ENCODE peak calls at places on chromosomes 2 and 18, in nine cellular contexts. One of them, this sample, is unnamed.

GRCh38 chr2:201149064-201149820 is 33.3 kb downstream of the CFLAR start:
- ATAC-seq in left cardiac atrium: peak; percentile 41
- ATAC-seq in stimulated activated effector memory CD8-positive, alpha-beta T cell treated with anti-CD3 and anti-CD28 coated beads, Interleukin-12 subunit alpha, Interleukin-12 subunit beta, amount 100 ng/mL, for 72 hours: no peak
- ATAC-seq in T-cell: no peak
- ATAC-seq in activated B cell treated with CpG ODN at 0.5 μM for 24 hours: no peak
- ATAC-seq in Right ventricle myocardium inferior: no peak
- ATAC-seq in WTC11: peak; percentile 28
- ATAC-seq in T-helper 17 cell: no peak
- ATAC-seq in activated naive CD8-positive, alpha-beta T cell treated with anti-CD3 and anti-CD28 coated beads, Interleukin-2, amount 10 ng/mL, durations not matched to agents 7 days and 5 days: no peak
- ATAC-seq in this sample: peak; percentile 83

GRCh38 chr2:168894720-168895119 is 4.5 kb upstream of the SPC25 start:
- ATAC-seq in left cardiac atrium: no peak
- ATAC-seq in stimulated activated effector memory CD8-positive, alpha-beta T cell treated with anti-CD3 and anti-CD28 coated beads, Interleukin-12 subunit alpha, Interleukin-12 subunit beta, amount 100 ng/mL, for 72 hours: no peak
- ATAC-seq in T-cell: no peak
- ATAC-seq in activated B cell treated with CpG ODN at 0.5 μM for 24 hours: no peak
- ATAC-seq in Right ventricle myocardium inferior: no peak
- ATAC-seq in WTC11: no peak
- ATAC-seq in T-helper 17 cell: no peak
- ATAC-seq in activated naive CD8-positive, alpha-beta T cell treated with anti-CD3 and anti-CD28 coated beads, Interleukin-2, amount 10 ng/mL, durations not matched to agents 7 days and 5 days: no peak
- ATAC-seq in this sample: no peak

GRCh38 chr18:9058426-9058825 is 44.1 kb upstream of the NDUFV2 start:
- ATAC-seq in left cardiac atrium: no peak
- ATAC-seq in stimulated activated effector memory CD8-positive, alpha-beta T cell treated with anti-CD3 and anti-CD28 coated beads, Interleukin-12 subunit alpha, Interleukin-12 subunit beta, amount 100 ng/mL, for 72 hours: no peak
- ATAC-seq in T-cell: no peak
- ATAC-seq in activated B cell treated with CpG ODN at 0.5 μM for 24 hours: no peak
- ATAC-seq in Right ventricle myocardium inferior: no peak
- ATAC-seq in WTC11: no peak
- ATAC-seq in T-helper 17 cell: no peak
- ATAC-seq in activated naive CD8-positive, alpha-beta T cell treated with anti-CD3 and anti-CD28 coated beads, Interleukin-2, amount 10 ng/mL, durations not matched to agents 7 days and 5 days: no peak
- ATAC-seq in this sample: no peak

GRCh38 chr18:68568364-68568763 is 146.5 kb downstream of the TMX3 start:
- ATAC-seq in left cardiac atrium: no peak
- ATAC-seq in stimulated activated effector memory CD8-positive, alpha-beta T cell treated with anti-CD3 and anti-CD28 coated beads, Interleukin-12 subunit alpha, Interleukin-12 subunit beta, amount 100 ng/mL, for 72 hours: no peak
- ATAC-seq in T-cell: no peak
- ATAC-seq in activated B cell treated with CpG ODN at 0.5 μM for 24 hours: no peak
- ATAC-seq in Right ventricle myocardium inferior: no peak
- ATAC-seq in WTC11: no peak
- ATAC-seq in T-helper 17 cell: no peak
- ATAC-seq in activated naive CD8-positive, alpha-beta T cell treated with anti-CD3 and anti-CD28 coated beads, Interleukin-2, amount 10 ng/mL, durations not matched to agents 7 days and 5 days: no peak
- ATAC-seq in this sample: no peak

GRCh38 chr2:203636896-203637818 is 69.3 kb upstream of the CD28 start:
- ATAC-seq in left cardiac atrium: peak; percentile 73
- ATAC-seq in stimulated activated effector memory CD8-positive, alpha-beta T cell treated with anti-CD3 and anti-CD28 coated beads, Interleukin-12 subunit alpha, Interleukin-12 subunit beta, amount 100 ng/mL, for 72 hours: peak; percentile 57
- ATAC-seq in T-cell: no peak
- ATAC-seq in activated B cell treated with CpG ODN at 0.5 μM for 24 hours: no peak
- ATAC-seq in Right ventricle myocardium inferior: peak; percentile 88
- ATAC-seq in WTC11: peak; percentile 61
- ATAC-seq in T-helper 17 cell: no peak
- ATAC-seq in activated naive CD8-positive, alpha-beta T cell treated with anti-CD3 and anti-CD28 coated beads, Interleukin-2, amount 10 ng/mL, durations not matched to agents 7 days and 5 days: peak; percentile 63
- ATAC-seq in this sample: no peak

GRCh38 chr18:21267370-21267769 is 25.3 kb downstream of the GREB1L start:
- ATAC-seq in left cardiac atrium: no peak
- ATAC-seq in stimulated activated effector memory CD8-positive, alpha-beta T cell treated with anti-CD3 and anti-CD28 coated beads, Interleukin-12 subunit alpha, Interleukin-12 subunit beta, amount 100 ng/mL, for 72 hours: no peak
- ATAC-seq in T-cell: no peak
- ATAC-seq in activated B cell treated with CpG ODN at 0.5 μM for 24 hours: no peak
- ATAC-seq in Right ventricle myocardium inferior: no peak
- ATAC-seq in WTC11: no peak
- ATAC-seq in T-helper 17 cell: no peak
- ATAC-seq in activated naive CD8-positive, alpha-beta T cell treated with anti-CD3 and anti-CD28 coated beads, Interleukin-2, amount 10 ng/mL, durations not matched to agents 7 days and 5 days: no peak
- ATAC-seq in this sample: no peak

GRCh38 chr2:41851554-41851953 is 196.3 kb upstream of the PKDCC start:
- ATAC-seq in left cardiac atrium: no peak
- ATAC-seq in stimulated activated effector memory CD8-positive, alpha-beta T cell treated with anti-CD3 and anti-CD28 coated beads, Interleukin-12 subunit alpha, Interleukin-12 subunit beta, amount 100 ng/mL, for 72 hours: no peak
- ATAC-seq in T-cell: no peak
- ATAC-seq in activated B cell treated with CpG ODN at 0.5 μM for 24 hours: no peak
- ATAC-seq in Right ventricle myocardium inferior: no peak
- ATAC-seq in WTC11: no peak
- ATAC-seq in T-helper 17 cell: no peak
- ATAC-seq in activated naive CD8-positive, alpha-beta T cell treated with anti-CD3 and anti-CD28 coated beads, Interleukin-2, amount 10 ng/mL, durations not matched to agents 7 days and 5 days: no peak
- ATAC-seq in this sample: no peak

GRCh38 chr2:159905901-159906300 is 107.9 kb upstream of the CD302 start:
- ATAC-seq in left cardiac atrium: no peak
- ATAC-seq in stimulated activated effector memory CD8-positive, alpha-beta T cell treated with anti-CD3 and anti-CD28 coated beads, Interleukin-12 subunit alpha, Interleukin-12 subunit beta, amount 100 ng/mL, for 72 hours: no peak
- ATAC-seq in T-cell: no peak
- ATAC-seq in activated B cell treated with CpG ODN at 0.5 μM for 24 hours: no peak
- ATAC-seq in Right ventricle myocardium inferior: no peak
- ATAC-seq in WTC11: no peak
- ATAC-seq in T-helper 17 cell: no peak
- ATAC-seq in activated naive CD8-positive, alpha-beta T cell treated with anti-CD3 and anti-CD28 coated beads, Interleukin-2, amount 10 ng/mL, durations not matched to agents 7 days and 5 days: no peak
- ATAC-seq in this sample: no peak

GRCh38 chr18:12768622-12769021 is 65.8 kb downstream of the PSMG2 start:
- ATAC-seq in left cardiac atrium: no peak
- ATAC-seq in stimulated activated effector memory CD8-positive, alpha-beta T cell treated with anti-CD3 and anti-CD28 coated beads, Interleukin-12 subunit alpha, Interleukin-12 subunit beta, amount 100 ng/mL, for 72 hours: peak; percentile 35
- ATAC-seq in T-cell: no peak
- ATAC-seq in activated B cell treated with CpG ODN at 0.5 μM for 24 hours: no peak
- ATAC-seq in Right ventricle myocardium inferior: no peak
- ATAC-seq in WTC11: no peak
- ATAC-seq in T-helper 17 cell: no peak
- ATAC-seq in activated naive CD8-positive, alpha-beta T cell treated with anti-CD3 and anti-CD28 coated beads, Interleukin-2, amount 10 ng/mL, durations not matched to agents 7 days and 5 days: no peak
- ATAC-seq in this sample: peak; percentile 22

GRCh38 chr2:198084136-198084535 is 279.7 kb downstream of the PLCL1 start:
- ATAC-seq in left cardiac atrium: no peak
- ATAC-seq in stimulated activated effector memory CD8-positive, alpha-beta T cell treated with anti-CD3 and anti-CD28 coated beads, Interleukin-12 subunit alpha, Interleukin-12 subunit beta, amount 100 ng/mL, for 72 hours: no peak
- ATAC-seq in T-cell: no peak
- ATAC-seq in activated B cell treated with CpG ODN at 0.5 μM for 24 hours: no peak
- ATAC-seq in Right ventricle myocardium inferior: no peak
- ATAC-seq in WTC11: no peak
- ATAC-seq in T-helper 17 cell: no peak
- ATAC-seq in activated naive CD8-positive, alpha-beta T cell treated with anti-CD3 and anti-CD28 coated beads, Interleukin-2, amount 10 ng/mL, durations not matched to agents 7 days and 5 days: no peak
- ATAC-seq in this sample: no peak

GRCh38 chr2:75428627-75429026 is 132.1 kb downstream of the EVA1A start:
- ATAC-seq in left cardiac atrium: no peak
- ATAC-seq in stimulated activated effector memory CD8-positive, alpha-beta T cell treated with anti-CD3 and anti-CD28 coated beads, Interleukin-12 subunit alpha, Interleukin-12 subunit beta, amount 100 ng/mL, for 72 hours: no peak
- ATAC-seq in T-cell: no peak
- ATAC-seq in activated B cell treated with CpG ODN at 0.5 μM for 24 hours: no peak
- ATAC-seq in Right ventricle myocardium inferior: no peak
- ATAC-seq in WTC11: no peak
- ATAC-seq in T-helper 17 cell: no peak
- ATAC-seq in activated naive CD8-positive, alpha-beta T cell treated with anti-CD3 and anti-CD28 coated beads, Interleukin-2, amount 10 ng/mL, durations not matched to agents 7 days and 5 days: no peak
- ATAC-seq in this sample: no peak

GRCh38 chr2:55490554-55490953 is 29.0 kb upstream of the CFAP36 start:
- ATAC-seq in left cardiac atrium: no peak
- ATAC-seq in stimulated activated effector memory CD8-positive, alpha-beta T cell treated with anti-CD3 and anti-CD28 coated beads, Interleukin-12 subunit alpha, Interleukin-12 subunit beta, amount 100 ng/mL, for 72 hours: no peak
- ATAC-seq in T-cell: no peak
- ATAC-seq in activated B cell treated with CpG ODN at 0.5 μM for 24 hours: no peak
- ATAC-seq in Right ventricle myocardium inferior: peak; percentile 69
- ATAC-seq in WTC11: peak; percentile 87
- ATAC-seq in T-helper 17 cell: no peak
- ATAC-seq in activated naive CD8-positive, alpha-beta T cell treated with anti-CD3 and anti-CD28 coated beads, Interleukin-2, amount 10 ng/mL, durations not matched to agents 7 days and 5 days: no peak
- ATAC-seq in this sample: no peak

GRCh38 chr2:173858297-173858731 is 106.9 kb downstream of the SP3 start:
- ATAC-seq in left cardiac atrium: no peak
- ATAC-seq in stimulated activated effector memory CD8-positive, alpha-beta T cell treated with anti-CD3 and anti-CD28 coated beads, Interleukin-12 subunit alpha, Interleukin-12 subunit beta, amount 100 ng/mL, for 72 hours: peak; percentile 37
- ATAC-seq in T-cell: no peak
- ATAC-seq in activated B cell treated with CpG ODN at 0.5 μM for 24 hours: peak; percentile 54
- ATAC-seq in Right ventricle myocardium inferior: no peak
- ATAC-seq in WTC11: peak; percentile 32
- ATAC-seq in T-helper 17 cell: no peak
- ATAC-seq in activated naive CD8-positive, alpha-beta T cell treated with anti-CD3 and anti-CD28 coated beads, Interleukin-2, amount 10 ng/mL, durations not matched to agents 7 days and 5 days: no peak
- ATAC-seq in this sample: peak; percentile 26

GRCh38 chr2:33810046-33810835 is 211.1 kb upstream of the FAM98A start:
- ATAC-seq in left cardiac atrium: no peak
- ATAC-seq in stimulated activated effector memory CD8-positive, alpha-beta T cell treated with anti-CD3 and anti-CD28 coated beads, Interleukin-12 subunit alpha, Interleukin-12 subunit beta, amount 100 ng/mL, for 72 hours: no peak
- ATAC-seq in T-cell: no peak
- ATAC-seq in activated B cell treated with CpG ODN at 0.5 μM for 24 hours: no peak
- ATAC-seq in Right ventricle myocardium inferior: no peak
- ATAC-seq in WTC11: no peak
- ATAC-seq in T-helper 17 cell: no peak
- ATAC-seq in activated naive CD8-positive, alpha-beta T cell treated with anti-CD3 and anti-CD28 coated beads, Interleukin-2, amount 10 ng/mL, durations not matched to agents 7 days and 5 days: no peak
- ATAC-seq in this sample: no peak

GRCh38 chr2:121562269-121563176 is 31.8 kb downstream of the RNU4ATAC start:
- ATAC-seq in left cardiac atrium: no peak
- ATAC-seq in stimulated activated effector memory CD8-positive, alpha-beta T cell treated with anti-CD3 and anti-CD28 coated beads, Interleukin-12 subunit alpha, Interleukin-12 subunit beta, amount 100 ng/mL, for 72 hours: no peak
- ATAC-seq in T-cell: no peak
- ATAC-seq in activated B cell treated with CpG ODN at 0.5 μM for 24 hours: no peak
- ATAC-seq in Right ventricle myocardium inferior: no peak
- ATAC-seq in WTC11: no peak
- ATAC-seq in T-helper 17 cell: no peak
- ATAC-seq in activated naive CD8-positive, alpha-beta T cell treated with anti-CD3 and anti-CD28 coated beads, Interleukin-2, amount 10 ng/mL, durations not matched to agents 7 days and 5 days: no peak
- ATAC-seq in this sample: no peak

GRCh38 chr2:172726172-172726735 is 9.4 kb upstream of the RAPGEF4 start:
- ATAC-seq in left cardiac atrium: peak; percentile 88
- ATAC-seq in stimulated activated effector memory CD8-positive, alpha-beta T cell treated with anti-CD3 and anti-CD28 coated beads, Interleukin-12 subunit alpha, Interleukin-12 subunit beta, amount 100 ng/mL, for 72 hours: no peak
- ATAC-seq in T-cell: no peak
- ATAC-seq in activated B cell treated with CpG ODN at 0.5 μM for 24 hours: no peak
- ATAC-seq in Right ventricle myocardium inferior: no peak
- ATAC-seq in WTC11: peak; percentile 28
- ATAC-seq in T-helper 17 cell: no peak
- ATAC-seq in activated naive CD8-positive, alpha-beta T cell treated with anti-CD3 and anti-CD28 coated beads, Interleukin-2, amount 10 ng/mL, durations not matched to agents 7 days and 5 days: no peak
- ATAC-seq in this sample: no peak

GRCh38 chr2:105443610-105444598 is 45.1 kb upstream of the FHL2 start:
- ATAC-seq in left cardiac atrium: no peak
- ATAC-seq in stimulated activated effector memory CD8-positive, alpha-beta T cell treated with anti-CD3 and anti-CD28 coated beads, Interleukin-12 subunit alpha, Interleukin-12 subunit beta, amount 100 ng/mL, for 72 hours: peak; percentile 16
- ATAC-seq in T-cell: no peak
- ATAC-seq in activated B cell treated with CpG ODN at 0.5 μM for 24 hours: no peak
- ATAC-seq in Right ventricle myocardium inferior: no peak
- ATAC-seq in WTC11: peak; percentile 22
- ATAC-seq in T-helper 17 cell: no peak
- ATAC-seq in activated naive CD8-positive, alpha-beta T cell treated with anti-CD3 and anti-CD28 coated beads, Interleukin-2, amount 10 ng/mL, durations not matched to agents 7 days and 5 days: no peak
- ATAC-seq in this sample: no peak

GRCh38 chr18:74715306-74715705 is 117.6 kb downstream of the ZNF407 start:
- ATAC-seq in left cardiac atrium: no peak
- ATAC-seq in stimulated activated effector memory CD8-positive, alpha-beta T cell treated with anti-CD3 and anti-CD28 coated beads, Interleukin-12 subunit alpha, Interleukin-12 subunit beta, amount 100 ng/mL, for 72 hours: no peak
- ATAC-seq in T-cell: no peak
- ATAC-seq in activated B cell treated with CpG ODN at 0.5 μM for 24 hours: no peak
- ATAC-seq in Right ventricle myocardium inferior: no peak
- ATAC-seq in WTC11: peak; percentile 40
- ATAC-seq in T-helper 17 cell: no peak
- ATAC-seq in activated naive CD8-positive, alpha-beta T cell treated with anti-CD3 and anti-CD28 coated beads, Interleukin-2, amount 10 ng/mL, durations not matched to agents 7 days and 5 days: no peak
- ATAC-seq in this sample: no peak